ENCODE peak calls at places on chromosomes 4 and X, in seven cellular contexts. P is HEK293T, G is lower lobe of right lung, S is fibroblast of the conjunctiva, E is substantia nigra, V is upper lobe of right lung, Q is LoVo. C is an unnamed sample.
A peak's percentile ranks its signal among the peaks of the same experiment; 100 is the strongest.

GRCh38 chr4:110164856-110165255 is 33.6 kb downstream of the ELOVL6 start:
- DNase-seq in Q (no peak), V (no peak), S (no peak), E (no peak), G (no peak), P (no peak), C (no peak)

GRCh38 chr4:73776363-73776762 is 36.0 kb downstream of the CXCL8 start:
- DNase-seq in S (peak; percentile 90), E (no peak), G (no peak), V (no peak), Q (peak; percentile 65), P (no peak), C (peak; percentile 67)

GRCh38 chrX:148670277-148670676 is 169.9 kb downstream of the AFF2 start:
- DNase-seq in P (no peak), E (no peak), V (no peak), G (no peak), S (no peak), Q (no peak), C (no peak)

GRCh38 chrX:38249965-38250364 is 29.3 kb upstream of the SRPX start:
- DNase-seq in E (no peak), S (peak; percentile 29), P (no peak), V (no peak), G (no peak), Q (no peak), C (no peak)

GRCh38 chrX:19904778-19905367 is 17.5 kb upstream of the SH3KBP1 start:
- DNase-seq in G (no peak), V (no peak), Q (peak; percentile 55), P (peak; percentile 68), E (no peak), S (peak; percentile 38), C (no peak)

GRCh38 chr4:117134386-117134785 is 49.0 kb upstream of the TRAM1L1 start:
- DNase-seq in P (peak; percentile 37), V (no peak), Q (peak; percentile 53), S (peak; percentile 57), E (peak; percentile 20), G (no peak), C (peak; percentile 88)

GRCh38 chr4:3361406-3361805 is 68.6 kb downstream of the RGS12 start:
- DNase-seq in Q (no peak), P (no peak), E (no peak), G (no peak), V (no peak), S (no peak), C (no peak)

GRCh38 chr4:104989363-104989762 is 157.3 kb upstream of the TET2 start:
- DNase-seq in V (no peak), Q (no peak), P (peak; percentile 9), S (no peak), G (no peak), E (no peak), C (peak; percentile 7)

GRCh38 chr4:7335363-7336066 is 99.2 kb downstream of the PSAPL1 start:
- DNase-seq in Q (peak; percentile 8), P (peak; percentile 84), G (peak; percentile 89), V (peak; percentile 93), E (peak; percentile 43), S (peak; percentile 10), C (no peak)

GRCh38 chr4:166882221-166882620 is 352.1 kb downstream of the SPOCK3 start:
- DNase-seq in G (no peak), E (no peak), V (no peak), P (no peak), Q (no peak), S (no peak), C (no peak)

GRCh38 chr4:85478576-85478975 is 3.6 kb downstream of the ARHGAP24 start:
- DNase-seq in G (no peak), Q (no peak), E (no peak), S (no peak), P (no peak), V (no peak), C (no peak)

GRCh38 chrX:108148524-108148923 is 56.9 kb downstream of the ATG4A start:
- DNase-seq in E (no peak), V (no peak), S (no peak), Q (no peak), G (no peak), P (no peak), C (no peak)

C was measured in kidney epithelial cell.